ENCODE peak calls at places on chromosomes 11 and 22, in four cellular contexts. Q is left ventricle myocardium inferior, N is spleen, V is right atrium auricular region. B is an unnamed sample. For H3K36me3 and H3K27me3, the result is how much of the 10 kb centered on the place peaks cover.

GRCh38 chr11:34986883-34987525 is 70.6 kb downstream of the PDHX start:
- DNase-seq in N (no peak), V (no peak), Q (no peak), B (no peak)

GRCh38 chr22:19066531-19067271 is 55.5 kb downstream of the DGCR2 start:
- DNase-seq in Q (no peak), N (peak), V (peak), B (no peak)

GRCh38 chr22:26330971-26331625 is 98.0 kb upstream of the ASPHD2 start:
- DNase-seq in Q (no peak), N (no peak), V (no peak), B (peak)

GRCh38 chr11:36192723-36193619 is 96.3 kb downstream of the COMMD9 start:
- DNase-seq in Q (no peak), V (no peak), N (no peak), B (no peak)

GRCh38 chr11:76771446-76772099 is 11.6 kb upstream of the TSKU start:
- DNase-seq in V (no peak), Q (no peak), N (peak), B (no peak)

GRCh38 chr11:79090191-79090590 is 350.6 kb downstream of the TENM4 start:
- DNase-seq in V (no peak), N (no peak), Q (no peak), B (no peak)

GRCh38 chr22:29977107-29977506 is 94.1 kb downstream of the MTMR3 start:
- DNase-seq in N (no peak), V (no peak), Q (no peak), B (no peak)

GRCh38 chr22:20567993-20568417 is 60.6 kb downstream of the MED15 start:
- DNase-seq in V (no peak), Q (peak), N (peak), B (peak)

GRCh38 chr11:66727282-66727882 is 1.6 kb downstream of the SPTBN2 start:
- DNase-seq in N (no peak), V (no peak), Q (no peak), B (no peak)
- H3K4me3 ChIP-seq in N (peak), V (peak), Q (peak), B (peak)

DNA sequence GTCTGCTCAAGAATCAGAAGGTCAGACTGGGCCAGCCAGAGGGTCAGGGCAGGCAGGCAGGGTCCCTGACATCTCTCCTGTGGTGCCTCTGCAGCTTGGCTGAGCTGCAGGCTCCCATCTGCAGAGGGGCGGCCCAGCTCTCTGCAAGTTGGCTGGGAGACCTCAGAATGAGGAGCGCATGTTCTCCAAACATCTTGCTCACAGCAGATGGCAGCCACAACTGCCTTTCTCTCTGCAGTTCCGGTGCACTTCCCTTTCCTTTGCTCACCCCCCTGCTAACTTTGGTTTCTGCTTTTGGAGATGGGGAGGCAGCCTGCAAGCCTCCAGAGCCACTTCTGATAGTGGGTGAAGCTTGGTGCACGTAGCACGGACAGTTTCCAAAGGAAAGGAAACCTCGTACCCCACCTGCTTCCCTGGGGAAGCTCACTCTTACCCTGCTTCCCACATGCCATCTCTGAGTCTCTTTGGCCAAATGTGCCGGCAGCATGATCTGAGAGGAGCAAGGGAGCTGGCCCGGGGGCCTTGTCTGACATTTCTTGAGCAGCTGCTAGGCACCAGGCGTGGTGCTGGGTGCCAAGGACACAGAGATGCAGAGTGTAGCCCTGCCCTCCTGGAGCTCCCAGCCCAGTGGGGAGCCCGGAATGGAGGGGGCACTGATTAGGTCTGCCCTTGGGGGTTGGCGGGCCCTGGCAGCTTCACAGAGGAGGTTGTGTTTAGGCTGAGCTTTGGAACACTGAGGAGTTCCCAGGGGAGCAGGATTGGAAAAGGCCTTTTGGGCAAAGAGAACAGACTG is 18.2 kb downstream of the DAGLA start:
- DNase-seq in Q (no peak), V (no peak), N (no peak), B (no peak)
- H3K36me3 ChIP-seq in Q (under half), V (under half), N (under half), B (under half)

DNA sequence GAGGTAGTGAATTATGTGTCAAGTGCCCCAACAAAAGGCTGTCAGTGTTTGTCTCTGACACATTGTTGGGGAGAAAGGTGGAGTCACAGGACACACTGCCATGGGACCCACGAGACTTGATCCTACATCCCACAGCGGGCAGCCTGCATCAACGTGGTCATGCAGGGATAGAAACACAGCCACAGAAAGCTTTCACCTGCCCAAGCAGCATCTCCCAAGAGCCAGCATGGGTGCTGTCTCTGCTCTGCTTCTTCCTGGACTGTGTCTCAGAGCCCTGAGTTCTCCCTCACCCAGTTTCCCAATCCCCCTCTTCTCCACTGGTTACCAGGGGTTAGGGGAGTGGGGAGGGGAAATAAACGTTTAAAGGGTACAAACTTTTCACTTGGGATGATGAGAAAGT is 97.2 kb downstream of the VPREB1 start:
- DNase-seq in N (no peak), Q (no peak), V (no peak), B (no peak)
- H3K27me3 ChIP-seq in N (under half), Q (half or more), V (under half), B (half or more)

DNA sequence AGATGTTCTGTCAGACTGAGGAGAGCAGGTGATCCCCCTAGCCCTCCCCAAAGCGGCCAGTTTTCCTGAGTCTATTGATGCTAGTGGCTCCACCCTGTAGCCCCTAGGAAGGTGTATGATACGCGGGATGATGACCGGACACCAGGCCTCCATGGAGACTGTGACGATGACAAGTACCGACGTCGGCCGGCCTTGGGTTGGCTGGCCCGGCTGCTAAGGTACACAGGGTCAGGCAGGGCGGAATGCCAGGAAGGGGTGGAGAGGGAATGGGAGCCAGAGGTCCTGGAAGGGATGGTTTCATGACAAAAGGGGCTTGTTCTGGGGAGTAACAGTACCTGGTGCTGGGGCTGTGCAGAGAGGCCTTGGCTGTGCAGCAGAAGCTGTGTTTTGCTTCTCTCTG is 3.2 kb downstream of the ZFPL1 start:
- DNase-seq in N (no peak), Q (no peak), V (no peak), B (no peak)
- H3K4me3 ChIP-seq in N (no peak), Q (no peak), V (no peak), B (no peak)

GRCh38 chr11:73977856-73978519 is 4.7 kb downstream of the UCP2 start:
- DNase-seq in V (no peak), N (peak), Q (no peak), B (no peak)
- H3K36me3 ChIP-seq in V (under half), N (half or more), Q (under half), B (under half)

GRCh38 chr11:75240381-75241035 is at the start of gene TPBGL:
- DNase-seq in N (peak), Q (no peak), V (no peak), B (peak)

GRCh38 chr11:75244052-75244814 is 3.7 kb downstream of the TPBGL start:
- DNase-seq in N (peak), Q (no peak), V (no peak), B (no peak)

GRCh38 chr11:75242722-75243600 is 2.4 kb downstream of the TPBGL start:
- DNase-seq in V (no peak), Q (no peak), N (peak), B (no peak)

GRCh38 chr11:75241036-75241905 is 697 bp downstream of the TPBGL start:
- DNase-seq in Q (peak), N (peak), V (peak), B (peak)

DNA sequence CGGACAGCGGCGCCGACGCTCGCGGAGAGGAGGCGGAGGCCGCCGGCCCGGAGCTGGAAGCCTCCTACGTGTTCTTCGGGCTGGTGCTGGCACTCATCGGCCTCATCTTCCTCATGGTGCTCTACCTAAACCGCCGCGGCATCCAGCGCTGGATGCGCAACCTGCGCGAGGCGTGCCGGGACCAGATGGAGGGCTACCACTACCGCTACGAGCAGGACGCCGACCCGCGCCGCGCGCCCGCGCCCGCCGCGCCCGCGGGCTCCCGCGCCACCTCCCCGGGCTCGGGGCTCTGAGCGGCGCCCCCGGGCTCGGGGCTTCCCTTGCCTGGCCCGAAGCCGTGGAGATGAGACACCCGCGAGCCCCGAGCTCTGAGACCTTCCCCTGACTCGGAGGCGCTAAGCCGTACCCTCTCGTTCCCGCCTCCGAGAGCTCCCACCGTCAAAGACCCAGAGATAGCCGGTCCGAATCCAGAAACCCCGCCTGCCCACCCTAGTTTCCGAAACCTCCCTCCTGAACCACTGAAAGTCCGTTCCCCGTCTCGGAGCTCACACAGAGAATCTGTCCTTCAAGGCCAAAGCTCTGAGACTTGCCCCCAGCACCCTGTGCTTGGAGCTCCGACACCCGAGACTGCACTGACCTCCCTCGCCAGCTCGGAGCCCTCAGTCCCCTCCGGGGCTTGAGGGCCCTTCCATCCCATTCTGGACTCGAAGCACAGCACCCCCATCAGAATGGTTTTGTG is 1.5 kb downstream of the TPBGL start:
- DNase-seq in Q (no peak), V (no peak), N (no peak), B (peak)
- H3K27me3 ChIP-seq in Q (half or more), V (under half), N (under half), B (half or more)

GRCh38 chr11:12007769-12008737 is at the start of gene DKK3:
- DNase-seq in V (no peak), N (no peak), Q (no peak), B (peak)

GRCh38 chr11:12008790-12009616 is 577 bp upstream of the DKK3 start:
- DNase-seq in N (no peak), V (no peak), Q (peak), B (peak)

GRCh38 chr11:12006552-12007229 is 1.7 kb downstream of the DKK3 start:
- DNase-seq in N (no peak), V (no peak), Q (no peak), B (no peak)

GRCh38 chr11:12007230-12007593 is 1.2 kb downstream of the DKK3 start:
- DNase-seq in N (no peak), Q (no peak), V (no peak), B (peak)

DNA sequence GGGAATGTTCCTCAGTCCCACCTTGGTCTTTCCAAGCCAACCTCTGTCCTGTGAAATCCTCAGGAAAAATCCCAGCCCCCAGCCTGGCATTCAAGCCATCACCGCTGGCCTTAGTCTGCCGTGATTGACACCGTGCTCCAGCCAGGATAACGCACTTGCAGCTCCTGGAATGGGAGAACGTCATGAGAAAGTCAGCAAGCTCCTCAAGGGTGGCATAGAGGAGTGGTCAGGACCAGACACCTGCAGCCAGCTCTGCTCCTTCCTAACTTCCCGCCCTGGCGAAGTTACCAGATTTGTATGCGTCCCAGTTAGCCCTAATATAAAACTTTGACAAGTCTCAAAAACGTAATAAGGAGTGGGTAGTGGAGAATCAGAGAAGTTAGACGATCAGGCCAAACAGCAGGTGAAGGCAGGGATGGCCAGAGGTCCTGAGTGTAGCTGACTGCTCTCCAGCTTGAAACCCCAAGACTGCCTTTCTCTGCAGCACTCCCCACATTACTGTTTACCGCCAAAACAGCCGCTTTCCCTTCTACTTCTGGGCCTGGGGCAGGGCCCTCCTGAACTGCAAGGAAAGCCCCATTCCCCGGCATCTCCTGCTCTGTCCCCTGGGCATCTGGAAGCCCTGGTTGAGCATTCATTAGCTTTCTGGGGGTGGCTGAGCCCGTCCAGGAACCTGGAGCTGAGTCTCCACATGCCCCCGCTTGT is 1.3 kb upstream of the DKK3 start:
- DNase-seq in V (no peak), N (no peak), Q (no peak), B (peak)
- H3K4me3 ChIP-seq in V (peak), N (no peak), Q (peak), B (peak)